ENCODE peak calls at places on chromosomes 11 and 22, in seven cellular contexts. One of them, this sample, is unnamed.

GRCh38 chr11:134572741-134573675 is 161.0 kb upstream of the B3GAT1 start:
- DNase-seq in mucosa of descending colon: no peak
- DNase-seq in HFF-Myc: no peak
- DNase-seq in HCT116: no peak
- DNase-seq in small intestine: no peak
- DNase-seq in cardiac fibroblast: no peak
- DNase-seq in naive thymus-derived CD4-positive, alpha-beta T cell: no peak
- DNase-seq in this sample: no peak

GRCh38 chr11:72072348-72072747 is 8.0 kb downstream of the NUMA1 start:
- DNase-seq in mucosa of descending colon: no peak
- DNase-seq in HFF-Myc: peak; percentile 55
- DNase-seq in HCT116: peak; percentile 59
- DNase-seq in small intestine: peak; percentile 26
- DNase-seq in cardiac fibroblast: peak; percentile 85
- DNase-seq in naive thymus-derived CD4-positive, alpha-beta T cell: no peak
- DNase-seq in this sample: no peak

GRCh38 chr22:30079952-30080533 is at the start of gene HORMAD2:
- DNase-seq in mucosa of descending colon: peak; percentile 58
- DNase-seq in HFF-Myc: no peak
- DNase-seq in HCT116: no peak
- DNase-seq in small intestine: no peak
- DNase-seq in cardiac fibroblast: peak; percentile 38
- DNase-seq in naive thymus-derived CD4-positive, alpha-beta T cell: no peak
- DNase-seq in this sample: no peak

GRCh38 chr11:73998846-73999575 is 9.9 kb downstream of the UCP3 start:
- DNase-seq in mucosa of descending colon: no peak
- DNase-seq in HFF-Myc: no peak
- DNase-seq in HCT116: no peak
- DNase-seq in small intestine: no peak
- DNase-seq in cardiac fibroblast: no peak
- DNase-seq in naive thymus-derived CD4-positive, alpha-beta T cell: no peak
- DNase-seq in this sample: no peak

GRCh38 chr22:46990937-46991520 is 228.6 kb downstream of the TBC1D22A start:
- DNase-seq in mucosa of descending colon: no peak
- DNase-seq in HFF-Myc: no peak
- DNase-seq in HCT116: no peak
- DNase-seq in small intestine: no peak
- DNase-seq in cardiac fibroblast: no peak
- DNase-seq in naive thymus-derived CD4-positive, alpha-beta T cell: no peak
- DNase-seq in this sample: no peak

GRCh38 chr11:34773826-34774225 is 142.4 kb downstream of the APIP start:
- DNase-seq in mucosa of descending colon: no peak
- DNase-seq in HFF-Myc: no peak
- DNase-seq in HCT116: no peak
- DNase-seq in small intestine: no peak
- DNase-seq in cardiac fibroblast: peak; percentile 42
- DNase-seq in naive thymus-derived CD4-positive, alpha-beta T cell: no peak
- DNase-seq in this sample: no peak

GRCh38 chr11:118914178-118914918 is 11.4 kb downstream of the BCL9L start:
- DNase-seq in mucosa of descending colon: peak; percentile 91
- DNase-seq in HFF-Myc: no peak
- DNase-seq in HCT116: no peak
- DNase-seq in small intestine: peak; percentile 54
- DNase-seq in cardiac fibroblast: no peak
- DNase-seq in naive thymus-derived CD4-positive, alpha-beta T cell: peak; percentile 86
- DNase-seq in this sample: no peak

GRCh38 chr22:39927544-39927943 is 26.7 kb downstream of the GRAP2 start:
- DNase-seq in mucosa of descending colon: no peak
- DNase-seq in HFF-Myc: no peak
- DNase-seq in HCT116: no peak
- DNase-seq in small intestine: no peak
- DNase-seq in cardiac fibroblast: no peak
- DNase-seq in naive thymus-derived CD4-positive, alpha-beta T cell: no peak
- DNase-seq in this sample: no peak

GRCh38 chr11:89293966-89294679 is 116.4 kb downstream of the TYR start:
- DNase-seq in mucosa of descending colon: peak; percentile 37
- DNase-seq in HFF-Myc: no peak
- DNase-seq in HCT116: no peak
- DNase-seq in small intestine: no peak
- DNase-seq in cardiac fibroblast: peak; percentile 29
- DNase-seq in naive thymus-derived CD4-positive, alpha-beta T cell: no peak
- DNase-seq in this sample: no peak

GRCh38 chr11:46369458-46370152 is 11.9 kb upstream of the MDK start:
- DNase-seq in mucosa of descending colon: peak; percentile 56
- DNase-seq in HFF-Myc: no peak
- DNase-seq in HCT116: peak; percentile 48
- DNase-seq in small intestine: no peak
- DNase-seq in cardiac fibroblast: peak; percentile 80
- DNase-seq in naive thymus-derived CD4-positive, alpha-beta T cell: peak; percentile 46
- DNase-seq in this sample: no peak

GRCh38 chr11:1197431-1197885 is 25.4 kb upstream of the MUC5B start:
- DNase-seq in mucosa of descending colon: peak; percentile 45
- DNase-seq in HFF-Myc: no peak
- DNase-seq in HCT116: no peak
- DNase-seq in small intestine: no peak
- DNase-seq in cardiac fibroblast: no peak
- DNase-seq in naive thymus-derived CD4-positive, alpha-beta T cell: no peak
- DNase-seq in this sample: no peak

GRCh38 chr11:30508594-30508993 is 77.6 kb downstream of the MPPED2 start:
- DNase-seq in mucosa of descending colon: no peak
- DNase-seq in HFF-Myc: no peak
- DNase-seq in HCT116: no peak
- DNase-seq in small intestine: no peak
- DNase-seq in cardiac fibroblast: no peak
- DNase-seq in naive thymus-derived CD4-positive, alpha-beta T cell: no peak
- DNase-seq in this sample: no peak

GRCh38 chr11:19087658-19088057 is 27.1 kb upstream of the MRGPRX2 start:
- DNase-seq in mucosa of descending colon: no peak
- DNase-seq in HFF-Myc: peak; percentile 45
- DNase-seq in HCT116: no peak
- DNase-seq in small intestine: no peak
- DNase-seq in cardiac fibroblast: peak; percentile 85
- DNase-seq in naive thymus-derived CD4-positive, alpha-beta T cell: no peak
- DNase-seq in this sample: no peak

GRCh38 chr11:33869511-33870422 is 22.1 kb downstream of the LMO2 start:
- DNase-seq in mucosa of descending colon: peak; percentile 60
- DNase-seq in HFF-Myc: no peak
- DNase-seq in HCT116: no peak
- DNase-seq in small intestine: peak; percentile 14
- DNase-seq in cardiac fibroblast: peak; percentile 38
- DNase-seq in naive thymus-derived CD4-positive, alpha-beta T cell: no peak
- DNase-seq in this sample: no peak

GRCh38 chr22:29302681-29303465 is 3.6 kb upstream of the GAS2L1 start:
- DNase-seq in mucosa of descending colon: no peak
- DNase-seq in HFF-Myc: no peak
- DNase-seq in HCT116: no peak
- DNase-seq in small intestine: peak; percentile 93
- DNase-seq in cardiac fibroblast: no peak
- DNase-seq in naive thymus-derived CD4-positive, alpha-beta T cell: no peak
- DNase-seq in this sample: no peak

GRCh38 chr22:20176421-20177060 is 25.7 kb upstream of the CCDC188 start:
- DNase-seq in mucosa of descending colon: no peak
- DNase-seq in HFF-Myc: no peak
- DNase-seq in HCT116: no peak
- DNase-seq in small intestine: no peak
- DNase-seq in cardiac fibroblast: no peak
- DNase-seq in naive thymus-derived CD4-positive, alpha-beta T cell: no peak
- DNase-seq in this sample: no peak

GRCh38 chr11:20873054-20873453 is 203.7 kb downstream of the NELL1 start:
- DNase-seq in mucosa of descending colon: no peak
- DNase-seq in HFF-Myc: no peak
- DNase-seq in HCT116: no peak
- DNase-seq in small intestine: peak; percentile 18
- DNase-seq in cardiac fibroblast: no peak
- DNase-seq in naive thymus-derived CD4-positive, alpha-beta T cell: no peak
- DNase-seq in this sample: peak; percentile 3

GRCh38 chr11:2928605-2929510 is at the start of gene PHLDA2:
- DNase-seq in mucosa of descending colon: peak; percentile 81
- DNase-seq in HFF-Myc: no peak
- DNase-seq in HCT116: peak; percentile 41
- DNase-seq in small intestine: peak; percentile 74
- DNase-seq in cardiac fibroblast: peak; percentile 82
- DNase-seq in naive thymus-derived CD4-positive, alpha-beta T cell: peak; percentile 62
- DNase-seq in this sample: no peak

GRCh38 chr11:2927851-2928604 is 1.2 kb downstream of the PHLDA2 start:
- DNase-seq in mucosa of descending colon: peak; percentile 73
- DNase-seq in HFF-Myc: no peak
- DNase-seq in HCT116: no peak
- DNase-seq in small intestine: peak; percentile 55
- DNase-seq in cardiac fibroblast: peak; percentile 55
- DNase-seq in naive thymus-derived CD4-positive, alpha-beta T cell: no peak
- DNase-seq in this sample: no peak

GRCh38 chr11:2929880-2930704 is 872 bp upstream of the PHLDA2 start:
- DNase-seq in mucosa of descending colon: peak; percentile 84
- DNase-seq in HFF-Myc: no peak
- DNase-seq in HCT116: peak; percentile 46
- DNase-seq in small intestine: peak; percentile 80
- DNase-seq in cardiac fibroblast: peak; percentile 53
- DNase-seq in naive thymus-derived CD4-positive, alpha-beta T cell: no peak
- DNase-seq in this sample: no peak

GRCh38 chr11:2930705-2931415 is 1.6 kb upstream of the PHLDA2 start:
- DNase-seq in mucosa of descending colon: peak; percentile 92
- DNase-seq in HFF-Myc: no peak
- DNase-seq in HCT116: peak; percentile 86
- DNase-seq in small intestine: peak; percentile 89
- DNase-seq in cardiac fibroblast: peak; percentile 51
- DNase-seq in naive thymus-derived CD4-positive, alpha-beta T cell: no peak
- DNase-seq in this sample: no peak

GRCh38 chr11:2929511-2929879 is 275 bp upstream of the PHLDA2 start:
- DNase-seq in mucosa of descending colon: peak; percentile 89
- DNase-seq in HFF-Myc: no peak
- DNase-seq in HCT116: peak; percentile 52
- DNase-seq in small intestine: peak; percentile 86
- DNase-seq in cardiac fibroblast: peak; percentile 76
- DNase-seq in naive thymus-derived CD4-positive, alpha-beta T cell: no peak
- DNase-seq in this sample: no peak
- H3K4me3 ChIP-seq in mucosa of descending colon: peak overlapping the region; percentile 40
- H3K4me3 ChIP-seq in HFF-Myc: peak overlapping the region; percentile 41
- H3K4me3 ChIP-seq in HCT116: peak overlapping the region; percentile 61
- H3K4me3 ChIP-seq in small intestine: peak overlapping the region; percentile 93
- H3K4me3 ChIP-seq in cardiac fibroblast: peak overlapping the region; percentile 48
- H3K4me3 ChIP-seq in naive thymus-derived CD4-positive, alpha-beta T cell: peak overlapping the region; percentile 61
- H3K4me3 ChIP-seq in this sample: peak overlapping the region; percentile 63

GRCh38 chr11:64359712-64360402 is 895 bp downstream of the RPS6KA4 start:
- DNase-seq in mucosa of descending colon: peak; percentile 69
- DNase-seq in HFF-Myc: no peak
- DNase-seq in HCT116: no peak
- DNase-seq in small intestine: peak; percentile 42
- DNase-seq in cardiac fibroblast: no peak
- DNase-seq in naive thymus-derived CD4-positive, alpha-beta T cell: no peak
- DNase-seq in this sample: no peak

GRCh38 chr11:64358907-64359711 is at the start of gene RPS6KA4:
- DNase-seq in mucosa of descending colon: peak; percentile 72
- DNase-seq in HFF-Myc: no peak
- DNase-seq in HCT116: no peak
- DNase-seq in small intestine: peak; percentile 74
- DNase-seq in cardiac fibroblast: peak; percentile 50
- DNase-seq in naive thymus-derived CD4-positive, alpha-beta T cell: no peak
- DNase-seq in this sample: no peak

GRCh38 chr11:64357904-64358535 is 942 bp upstream of the RPS6KA4 start:
- DNase-seq in mucosa of descending colon: peak; percentile 73
- DNase-seq in HFF-Myc: no peak
- DNase-seq in HCT116: no peak
- DNase-seq in small intestine: peak; percentile 59
- DNase-seq in cardiac fibroblast: peak; percentile 21
- DNase-seq in naive thymus-derived CD4-positive, alpha-beta T cell: no peak
- DNase-seq in this sample: no peak

GRCh38 chr11:64357446-64357845 is 1.5 kb upstream of the RPS6KA4 start:
- DNase-seq in mucosa of descending colon: no peak
- DNase-seq in HFF-Myc: no peak
- DNase-seq in HCT116: no peak
- DNase-seq in small intestine: no peak
- DNase-seq in cardiac fibroblast: no peak
- DNase-seq in naive thymus-derived CD4-positive, alpha-beta T cell: no peak
- DNase-seq in this sample: no peak

DNA sequence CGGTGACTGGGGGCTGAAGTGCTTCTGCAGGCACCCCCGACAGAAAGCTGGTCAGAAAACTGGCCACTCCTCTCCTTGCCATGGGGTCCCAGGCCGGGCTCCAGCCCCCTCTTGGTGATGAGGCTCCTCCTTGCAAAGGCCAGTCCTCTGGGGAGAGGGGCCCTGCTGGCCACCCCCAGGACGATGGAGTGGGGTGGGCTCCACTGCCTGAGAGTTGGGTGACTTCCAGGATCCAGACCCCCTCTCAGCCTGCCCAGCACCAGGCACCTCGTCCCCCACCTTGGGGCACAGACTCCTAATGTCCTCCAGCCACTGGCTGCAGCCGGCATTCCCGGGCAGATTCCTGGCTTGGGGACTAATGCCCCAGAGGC is 441 bp upstream of the RPS6KA4 start:
- DNase-seq in mucosa of descending colon: peak; percentile 66
- DNase-seq in HFF-Myc: no peak
- DNase-seq in HCT116: no peak
- DNase-seq in small intestine: no peak
- DNase-seq in cardiac fibroblast: no peak
- DNase-seq in naive thymus-derived CD4-positive, alpha-beta T cell: no peak
- DNase-seq in this sample: no peak
- H3K4me3 ChIP-seq in mucosa of descending colon: no peak overlapping the region
- H3K4me3 ChIP-seq in HFF-Myc: peak overlapping the region; percentile 81
- H3K4me3 ChIP-seq in HCT116: peak overlapping the region; percentile 54
- H3K4me3 ChIP-seq in small intestine: peak overlapping the region; percentile 69
- H3K4me3 ChIP-seq in cardiac fibroblast: peak overlapping the region; percentile 44
- H3K4me3 ChIP-seq in naive thymus-derived CD4-positive, alpha-beta T cell: peak overlapping the region; percentile 60
- H3K4me3 ChIP-seq in this sample: peak overlapping the region; percentile 84

GRCh38 chr11:130765951-130766649 is 150.2 kb downstream of the SNX19 start:
- DNase-seq in mucosa of descending colon: no peak
- DNase-seq in HFF-Myc: peak; percentile 56
- DNase-seq in HCT116: no peak
- DNase-seq in small intestine: no peak
- DNase-seq in cardiac fibroblast: no peak
- DNase-seq in naive thymus-derived CD4-positive, alpha-beta T cell: no peak
- DNase-seq in this sample: no peak
- H3K4me3 ChIP-seq in mucosa of descending colon: no peak overlapping the region
- H3K4me3 ChIP-seq in HFF-Myc: no peak overlapping the region
- H3K4me3 ChIP-seq in HCT116: no peak overlapping the region
- H3K4me3 ChIP-seq in small intestine: no peak overlapping the region
- H3K4me3 ChIP-seq in cardiac fibroblast: no peak overlapping the region
- H3K4me3 ChIP-seq in naive thymus-derived CD4-positive, alpha-beta T cell: no peak overlapping the region
- H3K4me3 ChIP-seq in this sample: peak overlapping the region; percentile 6

DNA sequence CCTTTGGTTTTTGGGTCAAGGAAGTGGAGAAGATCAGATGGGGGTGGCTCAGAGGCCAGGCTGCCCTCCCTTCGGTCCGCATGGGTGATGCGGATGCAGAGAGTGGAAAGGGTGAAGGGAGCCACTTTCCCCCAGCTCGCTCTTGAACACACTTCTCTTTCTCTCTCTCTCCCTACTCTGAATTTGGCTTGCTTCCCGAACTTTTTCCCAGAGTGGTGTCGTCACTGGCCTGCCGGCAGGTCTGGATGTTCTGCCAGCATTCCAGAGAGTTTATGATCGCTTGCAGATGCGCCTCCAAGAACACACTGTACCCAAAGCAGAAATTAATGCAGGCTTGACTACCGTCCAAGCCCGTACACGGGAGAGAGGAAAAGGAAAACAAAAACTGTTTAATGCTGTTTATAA is 103.2 kb downstream of the ZBTB16 start:
- DNase-seq in mucosa of descending colon: peak; percentile 83
- DNase-seq in HFF-Myc: peak; percentile 95
- DNase-seq in HCT116: no peak
- DNase-seq in small intestine: peak; percentile 99
- DNase-seq in cardiac fibroblast: peak; percentile 100
- DNase-seq in naive thymus-derived CD4-positive, alpha-beta T cell: no peak
- DNase-seq in this sample: peak; percentile 87
- H3K4me3 ChIP-seq in mucosa of descending colon: no peak overlapping the region
- H3K4me3 ChIP-seq in HFF-Myc: no peak overlapping the region
- H3K4me3 ChIP-seq in HCT116: no peak overlapping the region
- H3K4me3 ChIP-seq in small intestine: no peak overlapping the region
- H3K4me3 ChIP-seq in cardiac fibroblast: no peak overlapping the region
- H3K4me3 ChIP-seq in naive thymus-derived CD4-positive, alpha-beta T cell: no peak overlapping the region
- H3K4me3 ChIP-seq in this sample: peak overlapping the region; percentile 72

GRCh38 chr22:24494182-24494534 is 974 bp upstream of the UPB1 start:
- DNase-seq in mucosa of descending colon: no peak
- DNase-seq in HFF-Myc: no peak
- DNase-seq in HCT116: no peak
- DNase-seq in small intestine: no peak
- DNase-seq in cardiac fibroblast: no peak
- DNase-seq in naive thymus-derived CD4-positive, alpha-beta T cell: no peak
- DNase-seq in this sample: no peak
- H3K4me3 ChIP-seq in mucosa of descending colon: no peak overlapping the region
- H3K4me3 ChIP-seq in HFF-Myc: peak overlapping the region; percentile 17
- H3K4me3 ChIP-seq in HCT116: no peak overlapping the region
- H3K4me3 ChIP-seq in small intestine: peak overlapping the region; percentile 66
- H3K4me3 ChIP-seq in cardiac fibroblast: no peak overlapping the region
- H3K4me3 ChIP-seq in naive thymus-derived CD4-positive, alpha-beta T cell: no peak overlapping the region
- H3K4me3 ChIP-seq in this sample: no peak overlapping the region

This sample was measured in SK-N-MC.